ENCODE peak calls at places on chromosome 16, in seven cellular contexts. One of them, this sample, is unnamed.

GRCh38 chr16:26709175-26709574 is 357.6 kb upstream of the C16orf82 start:
- DNase-seq in kidney epithelial cell: no peak
- DNase-seq in gastrocnemius medialis: no peak
- DNase-seq in IMR-90: no peak
- DNase-seq in astrocyte of the cerebellum: no peak
- DNase-seq in SK-N-MC: no peak
- DNase-seq in neural progenitor cell: no peak
- DNase-seq in this sample: no peak

GRCh38 chr16:86961133-86961720 is 356.0 kb downstream of the C16orf95 start:
- DNase-seq in neural progenitor cell: no peak
- DNase-seq in SK-N-MC: no peak
- DNase-seq in kidney epithelial cell: no peak
- DNase-seq in astrocyte of the cerebellum: no peak
- DNase-seq in IMR-90: peak; percentile 72
- DNase-seq in gastrocnemius medialis: no peak
- DNase-seq in this sample: no peak

GRCh38 chr16:51153275-51153991 is 2.4 kb upstream of the SALL1 start:
- DNase-seq in gastrocnemius medialis: no peak
- DNase-seq in kidney epithelial cell: no peak
- DNase-seq in SK-N-MC: no peak
- DNase-seq in neural progenitor cell: peak; percentile 76
- DNase-seq in astrocyte of the cerebellum: no peak
- DNase-seq in IMR-90: no peak
- DNase-seq in this sample: no peak

GRCh38 chr16:4525634-4526277 is 12.8 kb downstream of the CDIP1 start:
- DNase-seq in astrocyte of the cerebellum: no peak
- DNase-seq in SK-N-MC: no peak
- DNase-seq in neural progenitor cell: no peak
- DNase-seq in IMR-90: no peak
- DNase-seq in kidney epithelial cell: no peak
- DNase-seq in gastrocnemius medialis: no peak
- DNase-seq in this sample: no peak

GRCh38 chr16:13150181-13150885 is 248.9 kb downstream of the SHISA9 start:
- DNase-seq in kidney epithelial cell: no peak
- DNase-seq in gastrocnemius medialis: no peak
- DNase-seq in neural progenitor cell: no peak
- DNase-seq in IMR-90: no peak
- DNase-seq in astrocyte of the cerebellum: no peak
- DNase-seq in SK-N-MC: no peak
- DNase-seq in this sample: no peak

GRCh38 chr16:85098565-85098964 is 13.7 kb downstream of the CIBAR2 start:
- DNase-seq in gastrocnemius medialis: no peak
- DNase-seq in astrocyte of the cerebellum: no peak
- DNase-seq in SK-N-MC: no peak
- DNase-seq in kidney epithelial cell: no peak
- DNase-seq in IMR-90: no peak
- DNase-seq in neural progenitor cell: no peak
- DNase-seq in this sample: no peak

GRCh38 chr16:14196539-14196938 is 125.4 kb downstream of the MRTFB start:
- DNase-seq in IMR-90: no peak
- DNase-seq in kidney epithelial cell: no peak
- DNase-seq in SK-N-MC: no peak
- DNase-seq in astrocyte of the cerebellum: no peak
- DNase-seq in neural progenitor cell: no peak
- DNase-seq in gastrocnemius medialis: no peak
- DNase-seq in this sample: no peak

GRCh38 chr16:23434380-23434779 is 18.6 kb downstream of the COG7 start:
- DNase-seq in SK-N-MC: peak; percentile 84
- DNase-seq in astrocyte of the cerebellum: peak; percentile 64
- DNase-seq in IMR-90: peak; percentile 74
- DNase-seq in neural progenitor cell: peak; percentile 65
- DNase-seq in gastrocnemius medialis: no peak
- DNase-seq in kidney epithelial cell: no peak
- DNase-seq in this sample: no peak

GRCh38 chr16:2028620-2029220 is 2.0 kb downstream of the NHERF2 start:
- DNase-seq in astrocyte of the cerebellum: no peak
- DNase-seq in SK-N-MC: no peak
- DNase-seq in IMR-90: no peak
- DNase-seq in neural progenitor cell: no peak
- DNase-seq in gastrocnemius medialis: no peak
- DNase-seq in kidney epithelial cell: no peak
- DNase-seq in this sample: no peak

GRCh38 chr16:2026461-2027023 is at the start of gene NHERF2:
- DNase-seq in neural progenitor cell: peak; percentile 74
- DNase-seq in SK-N-MC: no peak
- DNase-seq in gastrocnemius medialis: no peak
- DNase-seq in IMR-90: no peak
- DNase-seq in astrocyte of the cerebellum: no peak
- DNase-seq in kidney epithelial cell: no peak
- DNase-seq in this sample: no peak

GRCh38 chr16:2025878-2026460 is 733 bp upstream of the NHERF2 start:
- DNase-seq in gastrocnemius medialis: no peak
- DNase-seq in kidney epithelial cell: no peak
- DNase-seq in astrocyte of the cerebellum: no peak
- DNase-seq in neural progenitor cell: no peak
- DNase-seq in SK-N-MC: no peak
- DNase-seq in IMR-90: no peak
- DNase-seq in this sample: no peak

GRCh38 chr16:2028146-2028545 is 1.4 kb downstream of the NHERF2 start:
- DNase-seq in gastrocnemius medialis: no peak
- DNase-seq in neural progenitor cell: no peak
- DNase-seq in kidney epithelial cell: no peak
- DNase-seq in astrocyte of the cerebellum: no peak
- DNase-seq in IMR-90: no peak
- DNase-seq in SK-N-MC: no peak
- DNase-seq in this sample: no peak

DNA sequence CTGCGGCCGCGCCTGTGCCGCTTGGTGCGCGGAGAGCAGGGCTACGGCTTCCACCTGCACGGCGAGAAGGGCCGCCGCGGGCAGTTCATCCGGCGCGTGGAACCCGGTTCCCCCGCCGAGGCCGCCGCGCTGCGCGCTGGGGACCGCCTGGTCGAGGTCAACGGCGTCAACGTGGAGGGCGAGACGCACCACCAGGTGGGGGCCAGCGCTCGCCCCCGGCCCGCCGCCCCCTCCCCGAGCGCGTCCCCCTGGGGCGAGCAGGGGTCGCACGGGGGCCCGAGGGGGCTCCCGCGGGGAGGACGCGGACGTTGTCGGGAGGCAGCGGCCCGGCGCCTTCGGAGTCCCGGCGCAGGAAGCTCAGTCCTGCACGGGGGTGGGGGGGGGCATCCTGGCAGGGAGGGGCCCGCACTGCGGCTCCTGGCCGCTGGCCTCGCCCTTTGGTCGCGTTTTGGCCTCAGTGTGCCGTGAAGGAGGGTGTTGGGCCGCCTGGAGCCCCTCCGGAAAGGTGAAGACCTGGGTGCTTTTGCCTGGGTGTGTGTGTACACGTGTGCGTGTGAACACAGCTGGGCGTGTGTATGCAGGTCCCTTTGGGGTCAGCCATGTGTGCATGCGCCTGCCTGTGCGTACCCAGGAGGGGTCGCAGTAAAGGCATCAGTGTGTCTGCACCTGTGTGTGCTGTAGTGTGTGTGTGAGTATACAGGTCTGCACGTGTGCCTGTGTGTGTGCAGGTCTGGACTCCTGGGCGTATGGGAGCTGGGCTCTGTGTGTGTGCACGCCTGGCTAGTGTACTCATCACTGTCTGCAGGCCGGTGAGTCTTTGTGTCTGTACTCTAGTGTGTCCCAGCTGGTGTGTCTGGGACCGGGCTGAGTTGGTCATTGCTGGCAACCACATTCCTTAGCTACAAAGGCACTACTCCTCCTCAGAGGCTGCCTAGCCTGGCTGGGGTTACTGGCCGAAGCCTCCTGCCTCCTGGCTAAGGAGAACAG is 615 bp downstream of the NHERF2 start:
- DNase-seq in kidney epithelial cell: no peak
- DNase-seq in gastrocnemius medialis: no peak
- DNase-seq in astrocyte of the cerebellum: no peak
- DNase-seq in IMR-90: peak; percentile 59
- DNase-seq in neural progenitor cell: peak; percentile 48
- DNase-seq in SK-N-MC: no peak
- DNase-seq in this sample: no peak
- H3K4me3 ChIP-seq in kidney epithelial cell: peak overlapping the region; percentile 50
- H3K4me3 ChIP-seq in gastrocnemius medialis: peak overlapping the region; percentile 68
- H3K4me3 ChIP-seq in astrocyte of the cerebellum: peak overlapping the region; percentile 50
- H3K4me3 ChIP-seq in IMR-90: peak overlapping the region; percentile 70
- H3K4me3 ChIP-seq in neural progenitor cell: peak overlapping the region; percentile 75
- H3K4me3 ChIP-seq in SK-N-MC: peak overlapping the region; percentile 78
- H3K4me3 ChIP-seq in this sample: peak overlapping the region; percentile 62

DNA sequence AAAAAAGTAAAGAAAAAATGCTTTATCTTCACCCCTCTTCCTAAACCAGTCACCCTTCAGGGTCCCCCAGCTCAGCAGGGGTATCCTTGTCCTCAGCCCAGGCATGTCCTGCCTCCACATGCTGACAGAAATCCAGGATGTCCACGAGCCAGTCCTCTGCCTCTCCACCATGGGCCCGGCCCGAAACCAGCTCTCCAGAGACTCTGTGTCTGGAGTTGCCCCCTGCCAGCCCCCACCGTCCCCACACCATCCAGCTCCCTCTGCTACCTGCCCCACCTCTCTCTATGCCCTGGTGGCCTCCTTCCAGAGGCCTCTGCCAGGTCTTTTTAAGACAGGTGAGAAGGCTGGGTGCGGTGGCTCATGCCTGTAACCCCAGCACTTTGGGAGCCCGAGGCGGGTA is 66.4 kb upstream of the PLCG2 start:
- DNase-seq in neural progenitor cell: no peak
- DNase-seq in astrocyte of the cerebellum: no peak
- DNase-seq in gastrocnemius medialis: no peak
- DNase-seq in SK-N-MC: no peak
- DNase-seq in kidney epithelial cell: no peak
- DNase-seq in IMR-90: no peak
- DNase-seq in this sample: no peak
- H3K4me3 ChIP-seq in neural progenitor cell: no peak overlapping the region
- H3K4me3 ChIP-seq in astrocyte of the cerebellum: no peak overlapping the region
- H3K4me3 ChIP-seq in gastrocnemius medialis: no peak overlapping the region
- H3K4me3 ChIP-seq in SK-N-MC: no peak overlapping the region
- H3K4me3 ChIP-seq in kidney epithelial cell: no peak overlapping the region
- H3K4me3 ChIP-seq in IMR-90: no peak overlapping the region
- H3K4me3 ChIP-seq in this sample: no peak overlapping the region

GRCh38 chr16:69482410-69482951 is 58.1 kb downstream of the CYB5B start:
- DNase-seq in SK-N-MC: no peak
- DNase-seq in IMR-90: peak; percentile 27
- DNase-seq in gastrocnemius medialis: peak; percentile 40
- DNase-seq in neural progenitor cell: peak; percentile 15
- DNase-seq in astrocyte of the cerebellum: peak; percentile 31
- DNase-seq in kidney epithelial cell: no peak
- DNase-seq in this sample: no peak

GRCh38 chr16:69478685-69479084 is 54.3 kb downstream of the CYB5B start:
- DNase-seq in gastrocnemius medialis: no peak
- DNase-seq in SK-N-MC: no peak
- DNase-seq in astrocyte of the cerebellum: no peak
- DNase-seq in neural progenitor cell: no peak
- DNase-seq in IMR-90: no peak
- DNase-seq in kidney epithelial cell: no peak
- DNase-seq in this sample: no peak

GRCh38 chr16:69483611-69484010 is 59.2 kb downstream of the CYB5B start:
- DNase-seq in gastrocnemius medialis: no peak
- DNase-seq in astrocyte of the cerebellum: no peak
- DNase-seq in IMR-90: no peak
- DNase-seq in SK-N-MC: no peak
- DNase-seq in kidney epithelial cell: no peak
- DNase-seq in neural progenitor cell: peak; percentile 80
- DNase-seq in this sample: no peak

GRCh38 chr16:69479806-69480205 is 55.4 kb downstream of the CYB5B start:
- DNase-seq in gastrocnemius medialis: no peak
- DNase-seq in kidney epithelial cell: no peak
- DNase-seq in astrocyte of the cerebellum: no peak
- DNase-seq in IMR-90: no peak
- DNase-seq in SK-N-MC: no peak
- DNase-seq in neural progenitor cell: no peak
- DNase-seq in this sample: no peak

GRCh38 chr16:69481901-69482341 is 57.5 kb downstream of the CYB5B start:
- DNase-seq in astrocyte of the cerebellum: peak; percentile 42
- DNase-seq in SK-N-MC: no peak
- DNase-seq in neural progenitor cell: no peak
- DNase-seq in kidney epithelial cell: no peak
- DNase-seq in IMR-90: peak; percentile 48
- DNase-seq in gastrocnemius medialis: peak; percentile 92
- DNase-seq in this sample: no peak
- H3K4me3 ChIP-seq in astrocyte of the cerebellum: no peak overlapping the region
- H3K4me3 ChIP-seq in SK-N-MC: no peak overlapping the region
- H3K4me3 ChIP-seq in neural progenitor cell: no peak overlapping the region
- H3K4me3 ChIP-seq in kidney epithelial cell: no peak overlapping the region
- H3K4me3 ChIP-seq in IMR-90: no peak overlapping the region
- H3K4me3 ChIP-seq in gastrocnemius medialis: peak overlapping the region; percentile 34
- H3K4me3 ChIP-seq in this sample: no peak overlapping the region

GRCh38 chr16:19520861-19521331 is 1.0 kb downstream of the GDE1 start:
- DNase-seq in gastrocnemius medialis: no peak
- DNase-seq in kidney epithelial cell: no peak
- DNase-seq in IMR-90: peak; percentile 54
- DNase-seq in neural progenitor cell: no peak
- DNase-seq in SK-N-MC: no peak
- DNase-seq in astrocyte of the cerebellum: no peak
- DNase-seq in this sample: no peak

GRCh38 chr16:19521471-19522368 is at the start of gene GDE1:
- DNase-seq in neural progenitor cell: peak; percentile 98
- DNase-seq in SK-N-MC: peak; percentile 20
- DNase-seq in kidney epithelial cell: peak; percentile 57
- DNase-seq in gastrocnemius medialis: peak; percentile 89
- DNase-seq in astrocyte of the cerebellum: peak; percentile 63
- DNase-seq in IMR-90: peak; percentile 86
- DNase-seq in this sample: no peak

GRCh38 chr16:19523559-19524355 is at the start of gene CCP110:
- DNase-seq in astrocyte of the cerebellum: peak; percentile 92
- DNase-seq in kidney epithelial cell: peak; percentile 81
- DNase-seq in gastrocnemius medialis: peak; percentile 95
- DNase-seq in neural progenitor cell: peak; percentile 98
- DNase-seq in IMR-90: peak; percentile 96
- DNase-seq in SK-N-MC: peak; percentile 89
- DNase-seq in this sample: peak; percentile 77

GRCh38 chr16:19523184-19523558 is 571 bp upstream of the CCP110 start:
- DNase-seq in kidney epithelial cell: no peak
- DNase-seq in neural progenitor cell: no peak
- DNase-seq in astrocyte of the cerebellum: no peak
- DNase-seq in gastrocnemius medialis: no peak
- DNase-seq in SK-N-MC: no peak
- DNase-seq in IMR-90: no peak
- DNase-seq in this sample: no peak

DNA sequence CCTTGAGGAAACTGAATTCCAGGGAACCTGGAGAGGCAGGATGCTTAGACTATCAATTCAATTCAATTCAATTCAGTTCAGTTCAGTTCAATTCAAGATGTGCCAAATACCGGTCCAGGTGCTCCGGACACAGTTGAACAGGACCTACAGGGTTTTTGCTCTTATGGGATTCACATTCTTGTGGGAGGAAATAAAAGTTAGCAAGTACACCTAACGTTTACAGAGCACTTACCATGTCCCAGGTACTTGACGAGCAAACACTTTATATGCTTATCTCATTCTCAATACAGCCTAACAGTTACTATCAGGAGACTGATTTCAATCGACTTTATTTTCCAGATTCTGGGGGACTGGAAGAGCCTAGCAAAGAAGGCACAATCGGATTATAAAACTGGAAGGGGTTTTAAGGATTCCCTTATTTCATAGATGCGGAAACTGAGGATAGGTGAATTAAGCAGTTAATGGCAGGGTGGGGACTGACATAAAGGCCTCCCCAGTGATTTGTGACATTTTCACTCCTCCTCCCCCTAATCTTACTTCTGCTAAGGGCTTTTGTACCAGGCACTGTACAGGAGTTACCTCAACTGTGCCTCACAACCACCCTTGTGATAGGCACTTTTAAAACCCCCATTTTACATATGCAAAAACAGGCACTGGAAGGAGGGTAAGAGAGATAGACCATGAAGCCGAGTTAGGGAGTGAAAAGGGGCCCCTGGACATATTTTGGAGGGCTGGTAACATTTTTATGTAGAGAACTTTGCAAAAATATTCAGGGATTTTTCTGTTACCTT is 666 bp upstream of the GDE1 start:
- DNase-seq in astrocyte of the cerebellum: no peak
- DNase-seq in gastrocnemius medialis: no peak
- DNase-seq in IMR-90: no peak
- DNase-seq in kidney epithelial cell: no peak
- DNase-seq in SK-N-MC: no peak
- DNase-seq in neural progenitor cell: no peak
- DNase-seq in this sample: no peak
- H3K4me3 ChIP-seq in astrocyte of the cerebellum: peak overlapping the region; percentile 73
- H3K4me3 ChIP-seq in gastrocnemius medialis: peak overlapping the region; percentile 96
- H3K4me3 ChIP-seq in IMR-90: no peak overlapping the region
- H3K4me3 ChIP-seq in kidney epithelial cell: no peak overlapping the region
- H3K4me3 ChIP-seq in SK-N-MC: peak overlapping the region; percentile 96
- H3K4me3 ChIP-seq in neural progenitor cell: peak overlapping the region; percentile 80
- H3K4me3 ChIP-seq in this sample: no peak overlapping the region

This sample was measured in BJ.